ENCODE peak calls at places on chromosomes 1 and 21, in eight cellular contexts. D is upper lobe of right lung, K is neural crest cell, Y is PC-3, W is IMR-90, O is spleen, F is progenitor cell of endocrine pancreas, C is psoas muscle. G is an unnamed sample.
A peak's percentile ranks its signal among the peaks of the same experiment; 100 is the strongest.

GRCh38 chr1:156643266-156644092 is 1.6 kb downstream of the BCAN start:
- DNase-seq in D (no peak), Y (no peak), K (no peak), W (no peak), F (no peak), O (no peak), C (no peak), G (no peak)

GRCh38 chr21:25639167-25639921 is at the start of gene JAM2:
- DNase-seq in W (peak; percentile 29), Y (no peak), D (peak; percentile 67), F (peak; percentile 42), K (peak; percentile 50), O (peak; percentile 86), C (peak; percentile 47), G (peak; percentile 17)

GRCh38 chr21:42388740-42389448 is 7.0 kb downstream of the TMPRSS3 start:
- DNase-seq in K (no peak), W (no peak), D (peak; percentile 54), C (no peak), Y (no peak), F (peak; percentile 47), O (peak; percentile 50), G (no peak)

GRCh38 chr1:35180776-35181374 is 12.1 kb downstream of the SFPQ start:
- DNase-seq in O (no peak), D (no peak), Y (no peak), K (no peak), W (peak; percentile 44), F (no peak), C (no peak), G (no peak)

GRCh38 chr1:26189331-26189730 is 1.1 kb upstream of the CATSPER4 start:
- DNase-seq in W (no peak), K (no peak), O (no peak), D (no peak), Y (no peak), C (no peak), F (no peak), G (no peak)

GRCh38 chr1:40312238-40313205 is 4.6 kb downstream of the COL9A2 start:
- DNase-seq in O (peak; percentile 92), Y (no peak), F (no peak), W (no peak), D (no peak), C (no peak), K (no peak), G (no peak)

GRCh38 chr1:22983944-22984343 is 11.3 kb upstream of the LACTBL1 start:
- DNase-seq in D (no peak), O (no peak), F (no peak), W (no peak), K (no peak), Y (no peak), C (no peak), G (no peak)

GRCh38 chr21:46052703-46053651 is 44.9 kb upstream of the COL6A2 start:
- DNase-seq in Y (peak; percentile 94), O (no peak), F (no peak), C (no peak), D (no peak), W (peak; percentile 95), K (no peak), G (peak; percentile 61)

GRCh38 chr1:221868894-221869293 is 127.0 kb upstream of the DUSP10 start:
- DNase-seq in O (no peak), D (no peak), W (peak; percentile 87), C (no peak), F (no peak), K (no peak), Y (peak; percentile 93), G (no peak)

GRCh38 chr1:214327519-214327918 is 46.6 kb downstream of the SMYD2 start:
- DNase-seq in C (no peak), O (no peak), D (no peak), F (no peak), Y (no peak), K (no peak), W (no peak), G (no peak)

GRCh38 chr1:58586296-58586695 is 9.2 kb upstream of the TACSTD2 start:
- DNase-seq in O (no peak), W (peak; percentile 39), Y (no peak), F (no peak), K (no peak), D (no peak), C (no peak), G (no peak)

GRCh38 chr1:106926748-106927582 is 129.5 kb upstream of the PRMT6 start:
- DNase-seq in K (no peak), C (no peak), F (no peak), Y (peak; percentile 74), O (no peak), D (no peak), W (peak; percentile 23), G (no peak)

GRCh38 chr1:247576514-247576913 is 11.6 kb upstream of the OR2G2 start:
- DNase-seq in F (no peak), C (no peak), D (no peak), O (no peak), W (no peak), K (no peak), Y (peak; percentile 82), G (no peak)
- TF ChIP-seq CTCF in F (peak; percentile 55), C (no peak), D (peak; percentile 32), O (peak; percentile 36), W (peak; percentile 13), K (peak; percentile 61), Y (peak; percentile 95), G (no peak)

DNA sequence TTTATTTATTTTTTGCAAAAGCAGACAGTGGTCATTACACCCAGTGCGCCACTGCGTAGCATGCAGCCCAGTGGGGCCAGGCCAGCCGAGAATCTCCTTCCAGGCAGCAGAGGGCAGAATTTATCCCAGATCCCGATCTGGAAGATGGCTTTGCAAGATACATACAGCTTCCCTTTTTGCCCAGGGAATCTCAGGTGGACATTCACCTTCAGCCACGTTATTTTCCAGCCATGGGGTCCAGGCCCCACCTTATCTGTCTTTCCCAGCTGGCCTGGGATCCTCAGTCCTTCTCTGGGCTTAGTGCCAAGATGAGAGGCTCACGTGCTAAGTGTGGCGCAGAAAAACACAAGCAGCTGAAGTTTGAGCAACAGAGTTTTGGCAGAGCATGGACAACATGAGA is 123.6 kb downstream of the AJAP1 start:
- DNase-seq in O (no peak), Y (peak; percentile 35), F (no peak), D (no peak), C (no peak), W (no peak), K (peak; percentile 3), G (no peak)
- TF ChIP-seq CTCF in O (peak; percentile 23), Y (peak; percentile 48), F (peak; percentile 29), D (peak; percentile 36), C (peak; percentile 8), W (no peak), K (peak; percentile 50), G (no peak)

GRCh38 chr1:153490272-153491051 is 30.0 kb upstream of the S100A7 start:
- DNase-seq in O (no peak), F (no peak), Y (peak; percentile 99), K (no peak), W (peak; percentile 97), C (peak; percentile 82), D (no peak), G (no peak)
- TF ChIP-seq CTCF in O (no peak), F (no peak), Y (no peak), K (no peak), W (no peak), C (no peak), D (no peak), G (no peak)

GRCh38 chr1:151854658-151855057 is 1.1 kb upstream of the THEM5 start:
- DNase-seq in D (no peak), Y (no peak), W (no peak), F (no peak), K (no peak), C (no peak), O (no peak), G (no peak)

GRCh38 chr1:151855997-151856396 is 2.5 kb upstream of the THEM5 start:
- DNase-seq in F (no peak), O (no peak), Y (no peak), W (no peak), C (no peak), K (no peak), D (no peak), G (no peak)

GRCh38 chr1:151852733-151853132 is 779 bp downstream of the THEM5 start:
- DNase-seq in O (no peak), F (no peak), W (no peak), C (no peak), K (no peak), D (no peak), Y (no peak), G (no peak)

GRCh38 chr1:151851886-151852285 is 1.6 kb downstream of the THEM5 start:
- DNase-seq in D (no peak), C (no peak), Y (no peak), O (no peak), W (no peak), K (no peak), F (no peak), G (no peak)

GRCh38 chr1:151853411-151853930 is at the start of gene THEM5:
- DNase-seq in Y (no peak), O (no peak), W (no peak), F (no peak), C (no peak), D (no peak), K (no peak), G (no peak)
- TF ChIP-seq CTCF in Y (no peak), O (no peak), W (no peak), F (no peak), C (no peak), D (no peak), K (no peak), G (no peak)

GRCh38 chr1:18636762-18637552 is 6.3 kb downstream of the PAX7 start:
- DNase-seq in Y (no peak), K (no peak), O (no peak), F (no peak), D (no peak), C (no peak), W (no peak), G (no peak)
- TF ChIP-seq CTCF in Y (no peak), K (no peak), O (no peak), F (no peak), D (no peak), C (no peak), W (no peak), G (no peak)

DNA sequence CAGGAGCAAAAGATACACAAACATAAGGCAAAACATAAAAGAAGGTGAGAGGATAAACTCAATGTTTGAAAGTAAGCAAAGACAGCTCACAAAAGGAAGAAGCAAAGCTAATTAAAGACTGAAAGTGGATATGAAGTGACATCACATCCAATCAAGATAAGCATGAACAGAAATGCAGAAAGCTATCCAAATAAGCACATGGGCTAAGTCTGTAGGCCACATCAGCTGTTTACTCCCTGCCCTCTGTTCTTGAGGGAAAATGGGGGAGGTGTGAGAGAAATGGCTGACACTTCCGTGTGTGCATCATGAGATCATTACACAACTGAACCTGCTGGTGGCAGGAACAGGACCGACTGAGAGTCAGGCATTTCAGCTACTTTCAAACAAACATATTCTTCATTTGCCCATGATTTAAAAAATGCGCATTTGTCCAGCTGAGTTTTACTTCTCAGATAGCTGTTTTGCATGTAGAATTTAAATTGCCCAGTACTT is 27.3 kb upstream of the MAN1A2 start:
- DNase-seq in C (no peak), O (no peak), D (no peak), F (no peak), Y (peak; percentile 53), W (peak; percentile 83), K (no peak), G (no peak)
- TF ChIP-seq CTCF in C (no peak), O (no peak), D (no peak), F (peak; percentile 15), Y (peak; percentile 22), W (peak; percentile 16), K (no peak), G (no peak)